ENCODE peak calls at places on chromosomes 12 and 14, in four cellular contexts. One of them, this sample, is unnamed.

GRCh38 chr14:60266021-60266937 is 17.3 kb downstream of the PPM1A start:
- DNase-seq in progenitor cell of endocrine pancreas: no peak
- DNase-seq in fibroblast of mammary gland: peak; percentile 39
- DNase-seq in body of pancreas: peak; percentile 36
- DNase-seq in this sample: no peak

GRCh38 chr12:71576546-71576945 is 87.1 kb downstream of the ZFC3H1 start:
- DNase-seq in progenitor cell of endocrine pancreas: no peak
- DNase-seq in fibroblast of mammary gland: no peak
- DNase-seq in body of pancreas: no peak
- DNase-seq in this sample: no peak

GRCh38 chr14:53652068-53652467 is 304.6 kb downstream of the BMP4 start:
- DNase-seq in progenitor cell of endocrine pancreas: no peak
- DNase-seq in body of pancreas: no peak
- DNase-seq in fibroblast of mammary gland: no peak
- DNase-seq in this sample: no peak

GRCh38 chr14:99790978-99791376 is 2.2 kb upstream of the EML1 start:
- DNase-seq in fibroblast of mammary gland: no peak
- DNase-seq in progenitor cell of endocrine pancreas: no peak
- DNase-seq in body of pancreas: peak; percentile 55
- DNase-seq in this sample: no peak

GRCh38 chr14:31582286-31582691 is 21.1 kb downstream of the NUBPL start:
- DNase-seq in progenitor cell of endocrine pancreas: no peak
- DNase-seq in fibroblast of mammary gland: peak; percentile 65
- DNase-seq in body of pancreas: no peak
- DNase-seq in this sample: no peak

GRCh38 chr12:28427046-28427445 is 236.8 kb downstream of the CCDC91 start:
- DNase-seq in fibroblast of mammary gland: no peak
- DNase-seq in progenitor cell of endocrine pancreas: no peak
- DNase-seq in body of pancreas: no peak
- DNase-seq in this sample: no peak

GRCh38 chr12:19915392-19916192 is 452.7 kb upstream of the PDE3A start:
- DNase-seq in fibroblast of mammary gland: peak; percentile 75
- DNase-seq in body of pancreas: peak; percentile 5
- DNase-seq in progenitor cell of endocrine pancreas: no peak
- DNase-seq in this sample: no peak

GRCh38 chr12:66210840-66211239 is 21.8 kb downstream of the IRAK3 start:
- DNase-seq in body of pancreas: no peak
- DNase-seq in fibroblast of mammary gland: peak; percentile 56
- DNase-seq in progenitor cell of endocrine pancreas: no peak
- DNase-seq in this sample: no peak

GRCh38 chr12:121898287-121898686 is 9.7 kb downstream of the PSMD9 start:
- DNase-seq in body of pancreas: no peak
- DNase-seq in fibroblast of mammary gland: no peak
- DNase-seq in progenitor cell of endocrine pancreas: no peak
- DNase-seq in this sample: no peak

GRCh38 chr14:87524011-87524410 is 469.0 kb downstream of the GALC start:
- DNase-seq in body of pancreas: no peak
- DNase-seq in progenitor cell of endocrine pancreas: no peak
- DNase-seq in fibroblast of mammary gland: no peak
- DNase-seq in this sample: no peak

GRCh38 chr14:87522575-87522974 is 470.4 kb downstream of the GALC start:
- DNase-seq in progenitor cell of endocrine pancreas: no peak
- DNase-seq in body of pancreas: peak; percentile 48
- DNase-seq in fibroblast of mammary gland: no peak
- DNase-seq in this sample: peak; percentile 26
- TF ChIP-seq CTCF in progenitor cell of endocrine pancreas: no peak
- TF ChIP-seq CTCF in body of pancreas: no peak
- TF ChIP-seq CTCF in fibroblast of mammary gland: no peak
- TF ChIP-seq CTCF in this sample: no peak

GRCh38 chr12:52042706-52043385 is 8.4 kb upstream of the NR4A1 start:
- DNase-seq in fibroblast of mammary gland: no peak
- DNase-seq in body of pancreas: no peak
- DNase-seq in progenitor cell of endocrine pancreas: no peak
- DNase-seq in this sample: no peak

GRCh38 chr12:52041032-52041431 is 10.2 kb upstream of the NR4A1 start:
- DNase-seq in fibroblast of mammary gland: no peak
- DNase-seq in body of pancreas: no peak
- DNase-seq in progenitor cell of endocrine pancreas: no peak
- DNase-seq in this sample: no peak

GRCh38 chr12:52043386-52044212 is 7.6 kb upstream of the NR4A1 start:
- DNase-seq in progenitor cell of endocrine pancreas: no peak
- DNase-seq in body of pancreas: peak; percentile 84
- DNase-seq in fibroblast of mammary gland: peak; percentile 83
- DNase-seq in this sample: no peak

GRCh38 chr12:52044284-52044983 is 6.8 kb upstream of the NR4A1 start:
- DNase-seq in progenitor cell of endocrine pancreas: no peak
- DNase-seq in fibroblast of mammary gland: peak; percentile 94
- DNase-seq in body of pancreas: peak; percentile 92
- DNase-seq in this sample: no peak

DNA sequence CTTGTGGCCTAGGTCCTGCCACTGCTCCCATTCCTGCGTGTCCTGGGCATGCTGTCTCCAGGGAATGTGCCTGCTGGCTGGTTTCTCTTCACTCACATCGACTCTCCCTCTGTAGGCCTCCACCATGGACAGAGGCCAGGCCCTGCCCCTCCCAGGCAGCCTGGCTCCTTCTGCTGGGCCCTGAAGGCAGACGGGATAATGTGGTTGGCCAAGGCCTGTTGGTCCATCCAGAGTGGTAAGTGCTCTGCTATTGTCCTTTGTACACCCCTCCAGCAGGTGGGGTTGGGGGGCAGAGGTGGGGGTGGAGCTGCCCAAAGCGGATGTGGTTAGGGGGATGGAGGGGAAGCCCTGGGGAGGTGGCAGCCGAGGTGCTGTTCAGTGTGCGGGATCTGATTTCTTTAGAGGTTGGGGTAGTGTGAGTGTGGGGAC is 9.5 kb upstream of the NR4A1 start:
- DNase-seq in body of pancreas: peak; percentile 58
- DNase-seq in progenitor cell of endocrine pancreas: no peak
- DNase-seq in fibroblast of mammary gland: no peak
- DNase-seq in this sample: no peak
- TF ChIP-seq CTCF in body of pancreas: no peak
- TF ChIP-seq CTCF in progenitor cell of endocrine pancreas: no peak
- TF ChIP-seq CTCF in fibroblast of mammary gland: no peak
- TF ChIP-seq CTCF in this sample: no peak

GRCh38 chr14:73829526-73830431 is 21.9 kb upstream of the PTGR2 start:
- DNase-seq in progenitor cell of endocrine pancreas: no peak
- DNase-seq in body of pancreas: no peak
- DNase-seq in fibroblast of mammary gland: peak; percentile 90
- DNase-seq in this sample: no peak
- TF ChIP-seq CTCF in progenitor cell of endocrine pancreas: no peak
- TF ChIP-seq CTCF in body of pancreas: no peak
- TF ChIP-seq CTCF in fibroblast of mammary gland: no peak
- TF ChIP-seq CTCF in this sample: no peak

DNA sequence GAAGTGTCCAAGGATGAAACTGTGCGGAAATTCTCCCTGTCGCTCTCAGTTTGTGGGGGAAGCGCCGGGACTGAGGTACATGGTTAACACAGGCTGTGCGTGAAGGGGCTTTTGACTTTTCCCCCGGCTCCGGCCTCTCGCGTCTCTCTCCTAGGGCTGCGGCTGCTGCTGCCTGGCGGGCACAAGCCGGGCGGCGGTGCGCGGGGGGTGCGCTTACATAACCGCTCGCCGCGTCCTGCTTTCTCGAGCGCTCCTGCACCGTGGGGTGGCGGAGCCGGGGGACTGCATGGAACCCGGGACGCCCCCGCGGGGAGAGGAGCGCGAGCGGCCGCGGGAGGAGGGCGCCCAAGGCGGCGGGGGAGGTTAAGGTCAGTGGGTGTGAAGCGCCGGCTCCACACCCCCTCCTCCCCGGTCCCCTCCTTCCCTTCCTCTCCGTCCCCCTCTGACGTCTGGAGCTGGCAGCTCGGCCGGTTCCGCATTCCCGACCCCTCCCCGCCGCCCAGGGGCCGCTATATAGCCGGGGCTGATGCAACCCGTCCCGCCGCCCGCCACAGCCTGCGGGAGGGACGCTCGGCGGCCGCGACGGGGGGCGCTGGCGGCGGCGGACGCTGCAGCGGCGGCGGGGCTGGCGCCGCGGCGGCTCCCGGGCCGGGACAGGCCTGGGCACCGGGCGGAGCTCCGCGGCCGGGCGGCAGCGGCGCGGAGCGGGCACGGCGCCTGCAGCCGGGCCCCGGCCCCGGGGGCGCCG is at the start of gene JDP2:
- DNase-seq in body of pancreas: peak; percentile 94
- DNase-seq in fibroblast of mammary gland: peak; percentile 61
- DNase-seq in progenitor cell of endocrine pancreas: peak; percentile 56
- DNase-seq in this sample: peak; percentile 84
- TF ChIP-seq CTCF in body of pancreas: peak; percentile 44
- TF ChIP-seq CTCF in fibroblast of mammary gland: no peak
- TF ChIP-seq CTCF in progenitor cell of endocrine pancreas: no peak
- TF ChIP-seq CTCF in this sample: no peak

GRCh38 chr14:22885975-22886374 is 3.0 kb downstream of the REM2 start:
- DNase-seq in progenitor cell of endocrine pancreas: no peak
- DNase-seq in fibroblast of mammary gland: no peak
- DNase-seq in body of pancreas: no peak
- DNase-seq in this sample: no peak

GRCh38 chr14:22884721-22885523 is 1.9 kb downstream of the REM2 start:
- DNase-seq in fibroblast of mammary gland: no peak
- DNase-seq in progenitor cell of endocrine pancreas: no peak
- DNase-seq in body of pancreas: no peak
- DNase-seq in this sample: no peak

GRCh38 chr14:22887260-22887989 is 4.4 kb downstream of the REM2 start:
- DNase-seq in body of pancreas: peak; percentile 80
- DNase-seq in progenitor cell of endocrine pancreas: peak; percentile 40
- DNase-seq in fibroblast of mammary gland: peak; percentile 65
- DNase-seq in this sample: peak; percentile 54

GRCh38 chr14:22887990-22888378 is 5.0 kb downstream of the REM2 start:
- DNase-seq in progenitor cell of endocrine pancreas: no peak
- DNase-seq in fibroblast of mammary gland: no peak
- DNase-seq in body of pancreas: no peak
- DNase-seq in this sample: no peak

DNA sequence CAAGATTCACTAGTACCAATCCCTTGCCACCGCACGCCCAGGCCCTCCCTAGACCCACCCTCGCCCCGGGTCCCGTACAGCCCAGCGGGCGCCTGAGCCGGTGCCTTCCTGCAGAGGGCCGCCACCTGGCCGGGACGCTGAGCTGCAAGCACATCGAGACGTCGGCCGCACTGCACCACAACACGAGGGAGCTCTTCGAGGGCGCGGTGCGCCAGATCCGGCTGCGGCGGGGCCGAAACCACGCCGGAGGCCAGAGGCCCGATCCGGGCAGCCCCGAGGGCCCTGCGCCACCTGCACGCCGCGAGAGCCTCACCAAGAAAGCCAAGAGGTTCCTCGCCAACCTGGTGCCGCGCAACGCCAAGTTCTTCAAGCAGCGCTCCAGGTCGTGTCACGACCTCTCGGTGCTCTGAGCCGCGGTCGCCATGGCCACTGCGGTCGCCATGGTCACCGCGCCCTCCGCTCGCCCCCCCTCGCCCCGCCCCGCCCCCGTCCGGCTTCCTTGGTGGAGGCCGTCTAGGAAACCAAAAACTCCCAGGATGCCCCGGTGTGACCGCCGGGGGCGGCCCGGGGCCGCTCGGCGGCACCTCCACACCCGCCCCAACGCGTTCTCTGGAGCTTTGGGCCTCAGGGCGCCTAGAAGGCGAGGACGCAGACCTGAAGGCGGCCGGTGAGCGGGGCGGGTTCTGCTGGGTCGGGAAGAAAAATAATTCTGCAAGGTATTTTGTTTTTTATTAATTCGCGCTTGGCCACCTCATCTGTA is 3.7 kb downstream of the REM2 start:
- DNase-seq in fibroblast of mammary gland: peak; percentile 47
- DNase-seq in progenitor cell of endocrine pancreas: peak; percentile 68
- DNase-seq in body of pancreas: peak; percentile 86
- DNase-seq in this sample: peak; percentile 85
- TF ChIP-seq CTCF in fibroblast of mammary gland: no peak
- TF ChIP-seq CTCF in progenitor cell of endocrine pancreas: peak; percentile 39
- TF ChIP-seq CTCF in body of pancreas: peak; percentile 11
- TF ChIP-seq CTCF in this sample: no peak

GRCh38 chr14:91062600-91062999 is 2.2 kb upstream of the RPS6KA5 start:
- DNase-seq in fibroblast of mammary gland: no peak
- DNase-seq in body of pancreas: no peak
- DNase-seq in progenitor cell of endocrine pancreas: no peak
- DNase-seq in this sample: no peak

GRCh38 chr14:91060472-91061308 is at the start of gene RPS6KA5:
- DNase-seq in body of pancreas: peak; percentile 100
- DNase-seq in progenitor cell of endocrine pancreas: peak; percentile 99
- DNase-seq in fibroblast of mammary gland: peak; percentile 100
- DNase-seq in this sample: peak; percentile 100

GRCh38 chr14:91061309-91061887 is 957 bp upstream of the RPS6KA5 start:
- DNase-seq in fibroblast of mammary gland: no peak
- DNase-seq in progenitor cell of endocrine pancreas: no peak
- DNase-seq in body of pancreas: no peak
- DNase-seq in this sample: no peak

GRCh38 chr14:91058017-91058675 is 2.3 kb downstream of the RPS6KA5 start:
- DNase-seq in fibroblast of mammary gland: peak; percentile 3
- DNase-seq in progenitor cell of endocrine pancreas: no peak
- DNase-seq in body of pancreas: no peak
- DNase-seq in this sample: no peak

DNA sequence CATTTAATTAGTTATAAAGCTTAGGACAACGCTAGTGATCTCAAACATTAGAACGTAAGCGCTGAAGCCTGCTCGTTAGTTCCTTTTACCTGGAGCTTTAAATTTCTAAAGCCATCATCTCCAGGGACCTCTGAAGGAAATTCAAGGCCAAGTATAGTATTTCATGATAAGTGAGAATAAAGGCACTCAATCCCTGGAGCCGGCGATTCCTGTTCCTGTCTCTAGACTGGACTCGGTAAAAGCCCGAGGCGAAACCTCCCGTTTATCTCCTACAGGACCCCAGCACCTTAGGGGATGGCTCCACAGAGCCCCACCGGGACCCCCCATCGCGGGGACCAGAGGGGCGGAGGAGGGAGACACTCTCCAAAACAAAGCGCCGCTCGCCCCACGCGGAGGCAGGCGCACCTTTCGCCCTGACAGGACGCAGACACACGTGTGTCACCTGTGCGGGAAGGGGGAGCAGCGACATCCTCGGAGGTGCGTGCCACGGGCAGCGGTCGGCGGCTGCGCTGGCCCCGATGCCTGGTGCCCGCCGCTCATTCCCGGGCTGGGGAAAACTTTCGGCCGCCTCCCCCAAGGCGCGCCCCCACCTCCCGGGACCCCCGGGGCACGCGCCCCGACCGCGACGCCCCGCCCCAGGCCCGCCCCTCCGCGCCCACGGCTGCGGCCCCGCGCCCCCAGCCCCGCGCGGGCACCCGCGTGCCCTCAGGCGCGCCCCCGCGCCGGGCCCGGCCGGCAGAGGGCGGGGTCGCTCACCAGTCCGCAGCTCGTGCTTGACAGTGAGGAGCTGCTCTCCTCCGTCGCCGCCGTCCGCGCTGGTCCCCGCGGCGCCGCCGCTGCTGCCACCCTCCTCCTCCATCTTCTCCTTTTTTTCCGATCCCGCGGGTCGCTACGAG is 617 bp downstream of the RPS6KA5 start:
- DNase-seq in progenitor cell of endocrine pancreas: peak; percentile 40
- DNase-seq in body of pancreas: peak; percentile 66
- DNase-seq in fibroblast of mammary gland: peak; percentile 1
- DNase-seq in this sample: peak; percentile 72
- TF ChIP-seq CTCF in progenitor cell of endocrine pancreas: no peak
- TF ChIP-seq CTCF in body of pancreas: no peak
- TF ChIP-seq CTCF in fibroblast of mammary gland: no peak
- TF ChIP-seq CTCF in this sample: no peak